ENCODE peak calls at places on chromosome 7, in ten cellular contexts. B is pancreas; D is Panc1; C is mesenchymal stem cell; P is neural progenitor cell; I is lower lobe of right lung; H is cardiac muscle cell; V is naive thymus-derived CD4-positive, alpha-beta T cell; S is tibial artery; U is K562. G is an unnamed sample. For H3K4me1, the result is how much of the 10 kb centered on the place peaks cover.

GRCh38 chr7:28685660-28686417 is 272.3 kb downstream of the TRIL start:
- DNase-seq in B (peak), D (peak), C (peak), P (peak), I (peak), H (peak), V (no peak), S (peak), U (no peak), G (peak)

GRCh38 chr7:105270117-105270516 is 118.6 kb downstream of the SRPK2 start:
- DNase-seq in B (no peak), D (no peak), C (no peak), P (no peak), I (no peak), H (no peak), V (no peak), S (no peak), U (no peak), G (no peak)

GRCh38 chr7:30598121-30598876 is 3.6 kb downstream of the GARS1 start:
- DNase-seq in B (no peak), D (no peak), C (no peak), P (no peak), I (no peak), H (peak), V (no peak), S (no peak), U (no peak), G (no peak)

GRCh38 chr7:39952791-39953190 is 2.7 kb downstream of the CDK13 start:
- DNase-seq in B (no peak), D (no peak), C (peak), P (no peak), I (no peak), H (peak), V (no peak), S (no peak), U (no peak), G (no peak)

GRCh38 chr7:137983308-137984008 is 18.4 kb downstream of the CREB3L2 start:
- DNase-seq in B (no peak), D (no peak), C (no peak), P (no peak), I (no peak), H (no peak), V (no peak), S (peak), U (no peak), G (no peak)

GRCh38 chr7:22445140-22445722 is 54.8 kb downstream of the STEAP1B start:
- DNase-seq in B (peak), D (no peak), C (no peak), P (peak), I (peak), H (peak), V (no peak), S (peak), U (no peak), G (no peak)

GRCh38 chr7:132276986-132277716 is 299.1 kb downstream of the PLXNA4 start:
- DNase-seq in B (no peak), D (no peak), C (peak), P (no peak), I (no peak), H (no peak), V (no peak), S (no peak), U (no peak), G (no peak)

GRCh38 chr7:98935811-98936210 is 57.5 kb downstream of the TRRAP start:
- DNase-seq in B (no peak), D (no peak), C (no peak), P (no peak), I (no peak), H (no peak), V (no peak), S (no peak), U (no peak), G (no peak)

GRCh38 chr7:74474271-74474865 is 20.7 kb downstream of the GTF2IRD1 start:
- DNase-seq in B (no peak), D (no peak), C (no peak), P (no peak), I (no peak), H (no peak), V (no peak), S (no peak), U (no peak), G (no peak)

GRCh38 chr7:133513608-133514007 is 260.7 kb downstream of the EXOC4 start:
- DNase-seq in B (no peak), D (no peak), C (peak), P (no peak), I (no peak), H (peak), V (no peak), S (no peak), U (no peak), G (no peak)

GRCh38 chr7:84394219-84394618 is 199.6 kb upstream of the SEMA3A start:
- DNase-seq in B (no peak), D (no peak), C (no peak), P (no peak), I (no peak), H (no peak), V (no peak), S (no peak), U (no peak), G (no peak)

DNA sequence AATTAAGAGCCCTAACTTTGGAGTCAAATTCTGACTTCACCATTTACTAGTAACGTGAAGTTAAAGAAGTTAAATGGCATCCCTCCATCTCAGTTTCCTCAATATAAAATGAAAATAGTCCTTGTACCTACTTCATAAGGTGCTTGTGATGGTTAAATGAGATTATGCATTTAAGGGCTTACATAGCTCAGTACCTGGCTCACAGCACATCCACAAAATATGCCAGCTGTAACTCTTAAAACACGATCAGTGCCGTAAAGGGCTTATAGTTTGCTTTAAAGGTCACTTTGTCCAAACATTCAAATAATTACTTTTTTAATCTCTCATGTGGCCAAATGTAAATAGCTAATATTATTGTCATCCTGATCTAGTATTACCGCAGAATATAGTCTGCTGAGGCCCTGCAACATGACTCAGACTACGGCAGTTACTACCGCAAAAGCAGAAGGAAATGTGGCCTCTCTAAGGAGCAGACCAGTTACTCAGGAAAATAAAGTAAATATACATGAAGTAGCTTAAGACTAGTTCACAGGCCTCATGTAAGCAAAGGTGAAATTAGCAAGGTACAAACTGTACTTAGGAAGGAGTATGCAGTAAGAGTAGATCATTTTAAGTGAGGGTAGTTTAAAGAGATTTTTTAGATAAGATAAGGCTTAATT is 12.9 kb downstream of the CASP2 start:
- DNase-seq in B (no peak), D (no peak), C (peak), P (no peak), I (no peak), H (no peak), V (no peak), S (no peak), U (no peak), G (no peak)
- H3K27ac ChIP-seq in B (no peak), D (no peak), C (no peak), P (no peak), I (peak), H (no peak), V (no peak), S (no peak), U (no peak), G (no peak)

DNA sequence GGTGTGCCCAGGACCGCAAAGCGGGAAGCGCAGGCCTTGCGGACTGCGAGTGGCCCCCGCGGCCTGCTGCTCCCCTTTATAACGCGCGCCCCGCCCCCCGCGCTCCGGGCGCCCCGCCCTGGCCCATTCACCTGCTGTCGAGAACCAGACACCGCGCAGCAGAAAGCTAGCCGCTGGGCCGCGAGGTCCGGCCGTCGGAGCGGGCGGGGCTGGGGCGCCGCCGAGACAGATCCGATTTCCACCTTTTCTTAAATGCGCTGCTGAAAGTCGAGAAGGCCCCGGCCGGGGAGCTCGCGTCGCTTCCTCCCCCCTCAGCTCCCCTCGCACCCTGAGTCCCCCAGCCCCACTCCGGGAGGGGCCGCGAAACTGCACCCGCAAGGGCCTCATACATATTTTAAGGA is 170.3 kb downstream of the NRF1 start:
- DNase-seq in B (peak), D (no peak), C (no peak), P (peak), I (no peak), H (no peak), V (no peak), S (no peak), U (peak), G (no peak)
- H3K4me1 ChIP-seq in B (under half), D (under half), C (under half), P (under half), I (half or more), H (under half), V (under half), S (half or more), U (half or more), G (under half)

GRCh38 chr7:2451171-2452073 is 24.8 kb downstream of the GRIFIN start:
- DNase-seq in B (peak), D (peak), C (peak), P (peak), I (peak), H (peak), V (peak), S (peak), U (peak), G (peak)
- H3K27ac ChIP-seq in B (no peak), D (peak), C (no peak), P (no peak), I (peak), H (no peak), V (no peak), S (no peak), U (peak), G (no peak)

GRCh38 chr7:5582532-5582935 is 158.9 kb upstream of the TNRC18 start:
- DNase-seq in B (no peak), D (no peak), C (no peak), P (no peak), I (no peak), H (no peak), V (no peak), S (no peak), U (peak), G (no peak)

GRCh38 chr7:5584091-5584490 is 160.5 kb upstream of the TNRC18 start:
- DNase-seq in B (no peak), D (no peak), C (no peak), P (no peak), I (no peak), H (peak), V (no peak), S (no peak), U (no peak), G (no peak)

GRCh38 chr7:5574770-5575269 is 151.2 kb upstream of the TNRC18 start:
- DNase-seq in B (no peak), D (no peak), C (no peak), P (peak), I (no peak), H (no peak), V (no peak), S (no peak), U (peak), G (no peak)

GRCh38 chr7:5578441-5579024 is 154.9 kb upstream of the TNRC18 start:
- DNase-seq in B (no peak), D (no peak), C (no peak), P (no peak), I (no peak), H (no peak), V (no peak), S (no peak), U (peak), G (no peak)
- H3K4me1 ChIP-seq in B (under half), D (under half), C (under half), P (under half), I (under half), H (under half), V (under half), S (under half), U (under half), G (under half)

DNA sequence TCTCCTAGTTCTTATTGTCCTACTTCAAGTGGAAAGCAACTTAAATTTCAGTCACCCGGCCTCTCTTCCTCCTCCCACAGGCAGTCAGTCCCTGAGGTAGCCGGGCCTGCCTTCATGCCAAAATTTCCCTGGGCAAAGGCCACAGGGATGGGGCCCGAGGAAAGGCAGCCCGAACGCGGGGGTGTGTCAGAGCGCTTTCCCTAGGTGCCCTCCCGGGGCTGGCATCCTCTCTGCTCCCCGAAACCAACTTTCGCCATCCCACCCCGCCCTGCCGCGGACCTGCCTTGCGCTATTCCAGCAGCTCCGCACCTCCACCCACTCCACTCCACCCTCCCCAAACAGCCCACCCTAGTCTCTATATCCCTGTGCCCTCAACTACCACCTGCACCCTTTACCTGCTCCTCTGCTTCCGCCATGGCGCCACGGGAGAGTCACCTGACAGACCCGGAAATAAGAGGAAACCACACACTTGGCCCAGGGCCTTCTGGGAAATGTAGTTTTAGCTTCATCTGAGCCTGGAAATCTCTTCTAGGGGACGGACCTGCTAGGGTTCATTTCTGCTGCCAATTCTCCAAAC is at the start of gene VPS41:
- DNase-seq in B (peak), D (peak), C (peak), P (peak), I (peak), H (peak), V (peak), S (peak), U (peak), G (peak)
- H3K27ac ChIP-seq in B (peak), D (peak), C (no peak), P (no peak), I (peak), H (no peak), V (peak), S (peak), U (peak), G (no peak)

GRCh38 chr7:24885305-24885704 is 94.7 kb downstream of the OSBPL3 start:
- DNase-seq in B (no peak), D (no peak), C (no peak), P (no peak), I (no peak), H (no peak), V (no peak), S (no peak), U (peak), G (no peak)

GRCh38 chr7:24884401-24884800 is 95.6 kb downstream of the OSBPL3 start:
- DNase-seq in B (no peak), D (no peak), C (no peak), P (no peak), I (no peak), H (no peak), V (no peak), S (no peak), U (no peak), G (no peak)

GRCh38 chr7:24883632-24884013 is 96.4 kb downstream of the OSBPL3 start:
- DNase-seq in B (no peak), D (no peak), C (no peak), P (no peak), I (no peak), H (no peak), V (no peak), S (no peak), U (no peak), G (no peak)

GRCh38 chr7:24882989-24883631 is 96.9 kb downstream of the OSBPL3 start:
- DNase-seq in B (no peak), D (no peak), C (peak), P (no peak), I (no peak), H (peak), V (no peak), S (peak), U (no peak), G (no peak)

DNA sequence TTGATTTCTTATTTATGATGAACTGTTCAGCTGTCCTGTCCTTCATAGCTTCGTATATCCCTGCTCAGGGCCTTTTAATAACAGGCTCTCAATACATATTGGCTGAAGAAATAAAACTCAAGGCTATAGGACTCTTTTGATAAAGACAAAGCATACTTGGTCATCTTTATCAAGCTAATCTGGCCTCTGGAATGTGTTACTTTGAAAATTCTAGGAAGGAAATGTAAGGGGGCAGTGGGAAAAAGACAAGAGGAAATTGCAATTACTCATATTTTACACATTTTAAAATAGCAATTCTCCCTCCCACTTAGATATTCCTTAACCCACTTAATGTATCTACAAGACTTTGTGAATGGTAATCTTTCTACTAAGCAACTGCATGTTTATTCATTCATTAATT is 94.3 kb downstream of the OSBPL3 start:
- DNase-seq in B (no peak), D (no peak), C (no peak), P (no peak), I (no peak), H (no peak), V (no peak), S (no peak), U (no peak), G (no peak)
- H3K4me1 ChIP-seq in B (under half), D (under half), C (under half), P (under half), I (under half), H (under half), V (under half), S (under half), U (under half), G (under half)

GRCh38 chr7:100547872-100548271 is 8.9 kb downstream of the AGFG2 start:
- DNase-seq in B (peak), D (no peak), C (no peak), P (no peak), I (no peak), H (peak), V (no peak), S (no peak), U (peak), G (no peak)

GRCh38 chr7:100544949-100545635 is 6.1 kb downstream of the AGFG2 start:
- DNase-seq in B (no peak), D (no peak), C (no peak), P (no peak), I (no peak), H (peak), V (no peak), S (no peak), U (no peak), G (no peak)

GRCh38 chr7:100545636-100546128 is 6.7 kb downstream of the AGFG2 start:
- DNase-seq in B (peak), D (peak), C (peak), P (peak), I (no peak), H (peak), V (no peak), S (peak), U (peak), G (peak)

GRCh38 chr7:100546868-100547800 is 8.1 kb downstream of the AGFG2 start:
- DNase-seq in B (no peak), D (no peak), C (no peak), P (no peak), I (no peak), H (no peak), V (no peak), S (no peak), U (peak), G (no peak)

GRCh38 chr7:100546129-100546867 is 7.3 kb downstream of the AGFG2 start:
- DNase-seq in B (no peak), D (no peak), C (peak), P (no peak), I (no peak), H (no peak), V (no peak), S (no peak), U (no peak), G (no peak)
- H3K27ac ChIP-seq in B (peak), D (peak), C (peak), P (peak), I (peak), H (peak), V (peak), S (peak), U (peak), G (peak)

GRCh38 chr7:984361-985126 is 1.6 kb downstream of the CYP2W1 start:
- DNase-seq in B (no peak), D (no peak), C (no peak), P (no peak), I (no peak), H (no peak), V (no peak), S (no peak), U (no peak), G (no peak)
- H3K4me1 ChIP-seq in B (under half), D (under half), C (half or more), P (under half), I (under half), H (under half), V (under half), S (under half), U (half or more), G (under half)

GRCh38 chr7:158865462-158865922 is 9.1 kb downstream of the DYNC2I1 start:
- DNase-seq in B (no peak), D (no peak), C (peak), P (no peak), I (no peak), H (no peak), V (no peak), S (peak), U (no peak), G (no peak)

GRCh38 chr7:158864507-158864820 is 8.1 kb downstream of the DYNC2I1 start:
- DNase-seq in B (no peak), D (no peak), C (no peak), P (no peak), I (no peak), H (no peak), V (no peak), S (no peak), U (no peak), G (no peak)

GRCh38 chr7:158865977-158866376 is 9.6 kb downstream of the DYNC2I1 start:
- DNase-seq in B (no peak), D (no peak), C (no peak), P (no peak), I (no peak), H (no peak), V (no peak), S (no peak), U (no peak), G (no peak)

GRCh38 chr7:158863611-158864506 is 7.5 kb downstream of the DYNC2I1 start:
- DNase-seq in B (peak), D (no peak), C (peak), P (peak), I (peak), H (peak), V (no peak), S (peak), U (peak), G (peak)

DNA sequence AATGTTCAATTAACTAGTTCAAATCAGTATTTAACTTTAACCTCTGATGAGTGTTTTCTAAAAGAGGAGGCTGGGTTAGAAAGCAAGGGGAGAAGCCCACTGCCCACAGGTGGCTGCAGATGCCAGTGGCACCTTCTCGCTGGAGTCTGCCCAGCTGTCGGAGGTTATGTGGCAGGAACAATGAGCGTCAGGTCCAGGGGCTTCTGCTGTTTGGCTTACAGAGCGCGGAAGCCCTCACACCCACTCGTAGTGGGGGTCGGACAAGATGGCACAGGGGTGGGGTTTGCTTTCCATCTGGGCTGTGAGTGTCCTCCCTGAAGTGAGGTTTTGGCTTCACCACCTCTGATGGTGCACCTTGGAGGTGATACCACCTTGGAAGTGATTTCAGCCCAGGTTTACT is 8.5 kb downstream of the DYNC2I1 start:
- DNase-seq in B (no peak), D (no peak), C (no peak), P (no peak), I (no peak), H (no peak), V (no peak), S (no peak), U (no peak), G (no peak)
- H3K27ac ChIP-seq in B (no peak), D (peak), C (no peak), P (no peak), I (peak), H (peak), V (peak), S (peak), U (peak), G (peak)

GRCh38 chr7:55514546-55515265 is 57.6 kb downstream of the VOPP1 start:
- DNase-seq in B (no peak), D (no peak), C (no peak), P (no peak), I (no peak), H (no peak), V (no peak), S (no peak), U (no peak), G (no peak)

GRCh38 chr7:55513849-55514248 is 58.5 kb downstream of the VOPP1 start:
- DNase-seq in B (no peak), D (no peak), C (no peak), P (no peak), I (no peak), H (no peak), V (no peak), S (no peak), U (no peak), G (no peak)

GRCh38 chr7:55515569-55516279 is 56.6 kb downstream of the VOPP1 start:
- DNase-seq in B (no peak), D (no peak), C (no peak), P (no peak), I (no peak), H (no peak), V (no peak), S (no peak), U (no peak), G (no peak)

GRCh38 chr7:55510621-55511020 is 61.7 kb downstream of the VOPP1 start:
- DNase-seq in B (no peak), D (no peak), C (no peak), P (no peak), I (no peak), H (no peak), V (no peak), S (no peak), U (no peak), G (no peak)

GRCh38 chr7:55512635-55513034 is 59.7 kb downstream of the VOPP1 start:
- DNase-seq in B (no peak), D (no peak), C (no peak), P (no peak), I (no peak), H (no peak), V (no peak), S (peak), U (no peak), G (no peak)
- H3K4me1 ChIP-seq in B (under half), D (under half), C (under half), P (under half), I (under half), H (under half), V (under half), S (under half), U (under half), G (under half)